ENCODE peak calls at places on chromosomes 11 and 22, in six cellular contexts. N, U, K, T, O and G are unnamed samples.
A peak's percentile ranks its signal among the peaks of the same experiment; 100 is the strongest.

GRCh38 chr22:30873661-30874060 is 94.9 kb downstream of the MORC2 start:
- DNase-seq in O (no peak), T (no peak), U (no peak), N (no peak), K (no peak), G (no peak)

GRCh38 chr22:21796863-21797262 is 61.3 kb upstream of the YPEL1 start:
- DNase-seq in K (no peak), U (peak; percentile 71), T (no peak), O (no peak), N (no peak), G (no peak)

GRCh38 chr11:103652013-103652412 is 384.4 kb upstream of the DDI1 start:
- DNase-seq in K (no peak), U (no peak), T (no peak), O (no peak), N (no peak), G (peak; percentile 54)

GRCh38 chr11:67277231-67277961 is 11.1 kb downstream of the GRK2 start:
- DNase-seq in K (peak; percentile 65), T (peak; percentile 89), U (peak; percentile 66), O (no peak), N (peak; percentile 92), G (no peak)

GRCh38 chr11:46725338-46726205 is 6.6 kb downstream of the F2 start:
- DNase-seq in O (no peak), N (no peak), U (no peak), T (no peak), K (no peak), G (no peak)

GRCh38 chr11:72343159-72343756 is 91.1 kb downstream of the CLPB start:
- DNase-seq in O (no peak), K (no peak), U (no peak), T (no peak), N (no peak), G (no peak)

GRCh38 chr11:127919206-127920000 is 668.0 kb downstream of the ETS1 start:
- DNase-seq in N (no peak), O (peak; percentile 84), K (no peak), U (no peak), T (no peak), G (peak; percentile 3)

GRCh38 chr11:124094731-124095130 is 20.5 kb upstream of the VWA5A start:
- DNase-seq in T (no peak), O (no peak), N (no peak), K (no peak), U (no peak), G (no peak)

GRCh38 chr11:18171377-18172000 is 1.1 kb upstream of the MRGPRX4 start:
- DNase-seq in K (peak; percentile 33), T (no peak), U (peak; percentile 32), N (no peak), O (peak; percentile 9), G (peak; percentile 10)

GRCh38 chr11:44767421-44767820 is 40.7 kb downstream of the TSPAN18 start:
- DNase-seq in O (no peak), U (no peak), N (no peak), T (no peak), K (no peak), G (no peak)

GRCh38 chr11:124748481-124749338 is 3.3 kb downstream of the VSIG2 start:
- DNase-seq in U (peak; percentile 23), T (no peak), K (no peak), O (peak; percentile 32), N (no peak), G (no peak)

GRCh38 chr22:27105142-27106025 is 448.0 kb downstream of the MIAT start:
- DNase-seq in T (no peak), O (peak; percentile 44), U (no peak), N (no peak), K (no peak), G (peak; percentile 63)

GRCh38 chr11:94964934-94965333 is 8.4 kb downstream of the CWC15 start:
- DNase-seq in N (no peak), O (no peak), U (no peak), T (no peak), K (no peak), G (no peak)

GRCh38 chr11:72045849-72046248 is 34.5 kb downstream of the NUMA1 start:
- DNase-seq in T (no peak), K (no peak), N (no peak), U (no peak), O (no peak), G (no peak)

GRCh38 chr11:44388828-44389645 is 79.1 kb upstream of the ALX4 start:
- DNase-seq in K (no peak), U (no peak), N (no peak), T (no peak), O (no peak), G (no peak)

GRCh38 chr22:31275018-31275417 is 17.3 kb downstream of the PIK3IP1 start:
- DNase-seq in U (no peak), K (no peak), N (no peak), T (no peak), O (no peak), G (no peak)

GRCh38 chr11:12680246-12680939 is 6.2 kb downstream of the TEAD1 start:
- DNase-seq in K (peak; percentile 64), T (peak; percentile 3), U (peak; percentile 89), O (peak; percentile 87), N (no peak), G (peak; percentile 76)

GRCh38 chr11:80584661-80585060 is 1143.8 kb upstream of the TENM4 start:
- DNase-seq in T (no peak), O (no peak), U (no peak), K (no peak), N (no peak), G (no peak)

GRCh38 chr11:133832096-133833081 is 12.9 kb downstream of the SPATA19 start:
- DNase-seq in O (no peak), U (no peak), T (no peak), K (no peak), N (no peak), G (no peak)

GRCh38 chr11:130760515-130761125 is 155.7 kb downstream of the SNX19 start:
- DNase-seq in N (no peak), T (no peak), K (no peak), O (no peak), U (no peak), G (no peak)

GRCh38 chr11:45156201-45156600 is 9.8 kb downstream of the PRDM11 start:
- DNase-seq in N (no peak), O (no peak), T (no peak), K (no peak), U (no peak), G (no peak)

GRCh38 chr11:35313066-35313765 is 106.1 kb downstream of the SLC1A2 start:
- DNase-seq in T (no peak), U (no peak), N (peak; percentile 81), O (no peak), K (no peak), G (no peak)

GRCh38 chr11:4903484-4903883 is at the start of gene OR51A7:
- DNase-seq in T (no peak), O (no peak), U (no peak), N (no peak), K (no peak), G (no peak)

GRCh38 chr11:31827458-31828206 is 16.5 kb upstream of the PAX6 start:
- DNase-seq in N (no peak), U (no peak), O (no peak), T (no peak), K (no peak), G (no peak)

GRCh38 chr22:19986011-19986409 is 30.6 kb downstream of the ARVCF start:
- DNase-seq in N (no peak), T (no peak), K (no peak), U (no peak), O (no peak), G (no peak)

GRCh38 chr11:69775163-69775755 is at the start of gene FGF4:
- DNase-seq in N (no peak), K (no peak), O (no peak), U (no peak), T (no peak), G (no peak)

GRCh38 chr22:19873960-19874306 is 19.3 kb upstream of the GNB1L start:
- DNase-seq in N (no peak), O (no peak), U (no peak), T (no peak), K (no peak), G (no peak)

GRCh38 chr11:33375688-33376311 is 118.6 kb downstream of the HIPK3 start:
- DNase-seq in T (no peak), U (peak; percentile 71), N (peak; percentile 37), K (peak; percentile 20), O (no peak), G (no peak)

GRCh38 chr22:43289976-43290663 is 53.1 kb downstream of the SCUBE1 start:
- DNase-seq in K (no peak), U (no peak), N (no peak), O (peak; percentile 3), T (no peak), G (no peak)

GRCh38 chr11:12207384-12208150 is 97.2 kb downstream of the MICAL2 start:
- DNase-seq in T (peak; percentile 57), N (no peak), K (no peak), O (peak; percentile 31), U (no peak), G (no peak)